ENCODE peak calls at places on chromosomes 3 and 15, in ten cellular contexts. M is progenitor cell of endocrine pancreas; F is stimulated activated naive CD8-positive, alpha-beta T cell treated with anti-CD3 and anti-CD28 coated beads, Interleukin-15, Interleukin-2, amounts not matched to agents 100 U/mL and 50 U/mL, for 24 hours; Q is H7; B is ascending aorta; C is ACHN; Z is stimulated activated CD4-positive, alpha-beta T cell treated with anti-CD3 and anti-CD28 coated beads, Interleukin-2, amount 100 ng/mL, for 48 hours; G is globus pallidus; L is GM12891; W is activated naive CD8-positive, alpha-beta T cell treated with anti-CD3 and anti-CD28 coated beads, Interleukin-2, amount 50 U/mL, for 24 hours. X is an unnamed sample.

GRCh38 chr3:102536479-102536878 is 101.7 kb downstream of the ZPLD1 start:
- DNase-seq in F (no peak), M (no peak), Z (no peak), Q (no peak), C (peak), W (no peak), B (no peak), L (no peak), G (peak), X (no peak)

GRCh38 chr3:16180737-16181134 is 6.3 kb downstream of the GALNT15 start:
- DNase-seq in M (no peak), B (no peak), F (no peak), Q (no peak), C (no peak), Z (no peak), W (no peak), L (no peak), G (no peak), X (no peak)

GRCh38 chr3:81867875-81868274 is 106.4 kb upstream of the GBE1 start:
- DNase-seq in F (no peak), M (no peak), W (no peak), L (no peak), C (no peak), Z (no peak), B (no peak), Q (no peak), G (no peak), X (no peak)

GRCh38 chr15:57692709-57693108 is 13.8 kb upstream of the POLR2M start:
- DNase-seq in L (no peak), Q (no peak), Z (no peak), W (no peak), G (no peak), M (no peak), B (no peak), C (no peak), F (no peak), X (no peak)

GRCh38 chr3:81601707-81602305 is 159.6 kb downstream of the GBE1 start:
- DNase-seq in B (no peak), Q (no peak), F (no peak), Z (no peak), L (no peak), G (no peak), W (no peak), M (no peak), C (no peak), X (no peak)

GRCh38 chr3:4820296-4821121 is 158.7 kb upstream of the BHLHE40 start:
- DNase-seq in F (peak), Q (no peak), B (no peak), G (no peak), L (no peak), M (no peak), W (peak), C (no peak), Z (no peak), X (peak)

GRCh38 chr15:27855137-27855536 is 244.0 kb downstream of the OCA2 start:
- DNase-seq in C (no peak), L (no peak), G (no peak), M (no peak), B (no peak), F (no peak), Z (no peak), Q (no peak), W (no peak), X (no peak)

GRCh38 chr3:62186967-62187366 is 186.4 kb downstream of the FEZF2 start:
- DNase-seq in G (no peak), C (no peak), W (no peak), L (no peak), M (no peak), F (no peak), Q (peak), B (no peak), Z (no peak), X (no peak)

GRCh38 chr3:139774570-139775302 is 97.0 kb upstream of the NMNAT3 start:
- DNase-seq in M (no peak), L (no peak), Q (peak), C (no peak), B (peak), G (peak), W (no peak), Z (no peak), F (no peak), X (no peak)

GRCh38 chr3:63809607-63810006 is 9.5 kb upstream of the C3orf49 start:
- DNase-seq in Q (no peak), W (no peak), Z (no peak), F (no peak), B (no peak), C (no peak), M (no peak), G (no peak), L (no peak), X (no peak)

GRCh38 chr3:158095302-158095997 is 10.8 kb downstream of the SHOX2 start:
- DNase-seq in L (no peak), M (no peak), Z (no peak), C (no peak), Q (peak), W (no peak), G (no peak), F (no peak), B (no peak), X (no peak)

GRCh38 chr3:36868614-36869436 is 76.0 kb downstream of the TRANK1 start:
- DNase-seq in M (peak), F (peak), B (no peak), L (peak), Z (peak), G (peak), Q (peak), C (peak), W (peak), X (peak)

GRCh38 chr15:100726426-100727190 is 124.2 kb downstream of the ASB7 start:
- DNase-seq in G (no peak), Q (peak), M (no peak), C (no peak), L (no peak), Z (no peak), W (no peak), B (peak), F (no peak), X (no peak)

GRCh38 chr3:36362973-36363372 is 17.3 kb upstream of the STAC start:
- DNase-seq in M (no peak), L (no peak), G (no peak), F (no peak), W (no peak), B (no peak), Z (no peak), C (peak), Q (peak), X (no peak)

GRCh38 chr3:46861996-46862688 is 1.1 kb downstream of the MYL3 start:
- DNase-seq in B (peak), Z (no peak), Q (no peak), M (no peak), W (peak), F (no peak), L (no peak), G (no peak), C (no peak), X (no peak)

GRCh38 chr3:18222686-18223085 is 202.5 kb downstream of the SATB1 start:
- DNase-seq in G (no peak), C (no peak), F (no peak), M (no peak), W (no peak), Z (no peak), B (no peak), L (no peak), Q (no peak), X (no peak)

GRCh38 chr15:70643783-70644125 is 119.6 kb downstream of the UACA start:
- DNase-seq in B (no peak), Q (no peak), G (no peak), L (no peak), W (no peak), M (no peak), F (no peak), C (peak), Z (no peak), X (no peak)

GRCh38 chr3:125319765-125320164 is 55.4 kb downstream of the ZNF148 start:
- DNase-seq in L (no peak), C (no peak), Z (no peak), F (no peak), M (no peak), G (no peak), W (no peak), Q (no peak), B (no peak), X (no peak)

GRCh38 chr3:64450396-64450956 is 225.2 kb upstream of the PRICKLE2 start:
- DNase-seq in C (no peak), M (no peak), Z (no peak), Q (no peak), B (no peak), G (no peak), W (no peak), L (no peak), F (no peak), X (no peak)

GRCh38 chr3:15056676-15057404 is 8.3 kb downstream of the MRPS25 start:
- DNase-seq in Z (no peak), M (no peak), F (no peak), L (no peak), W (no peak), C (no peak), B (no peak), Q (no peak), G (no peak), X (no peak)

GRCh38 chr3:65967376-65967775 is 71.3 kb downstream of the MAGI1 start:
- DNase-seq in Z (no peak), C (no peak), L (no peak), Q (no peak), F (no peak), G (no peak), W (no peak), M (no peak), B (no peak), X (no peak)

GRCh38 chr3:123939706-123940105 is 21.3 kb downstream of the CCDC14 start:
- DNase-seq in C (no peak), Q (no peak), B (no peak), W (no peak), G (no peak), F (no peak), L (no peak), M (no peak), Z (no peak), X (no peak)

GRCh38 chr3:17972030-17972429 is 229.6 kb upstream of the TBC1D5 start:
- DNase-seq in F (no peak), Q (no peak), B (no peak), W (no peak), L (no peak), M (no peak), G (no peak), Z (no peak), C (no peak), X (no peak)

GRCh38 chr3:62068337-62068736 is 305.0 kb downstream of the FEZF2 start:
- DNase-seq in Z (no peak), Q (no peak), C (no peak), F (no peak), W (no peak), G (no peak), B (no peak), L (no peak), M (no peak), X (no peak)

GRCh38 chr3:36380171-36381031 is at the start of gene STAC:
- DNase-seq in C (peak), L (no peak), Z (no peak), M (peak), F (peak), G (no peak), Q (peak), B (peak), W (peak), X (peak)